ENCODE peak calls at places on chromosomes 5 and 9, in seven cellular contexts. Q is HEK293T; Z is mesothelial cell of epicardium; X is stimulated activated CD4-positive, alpha-beta T cell treated with anti-CD3 and anti-CD28 coated beads, TNF-alpha, amount 100 ng/mL, for 4 hours; L is NCI-H1105 treated with DMSO at 0.1 percent for 48 hours; H is stimulated activated CD8-positive, alpha-beta memory T cell treated with anti-CD3 and anti-CD28 coated beads, Interleukin-7, amount 100 ng/mL, for 1 hour; Y is stimulated activated naive CD8-positive, alpha-beta T cell treated with anti-CD3 and anti-CD28 coated beads, Interleukin-15, amount 100 ng/mL, for 72 hours. R is an unnamed sample.
A peak's percentile ranks its signal among the peaks of the same experiment; 100 is the strongest.

GRCh38 chr5:62001640-62002039 is 304.4 kb upstream of the KIF2A start:
- DNase-seq in Q (no peak), Z (no peak), X (no peak), L (no peak), H (no peak), Y (no peak), R (no peak)

GRCh38 chr9:93819905-93820304 is 135.2 kb downstream of the BARX1 start:
- DNase-seq in Q (no peak), Z (no peak), X (no peak), L (no peak), H (no peak), Y (no peak), R (no peak)

GRCh38 chr9:81461196-81461595 is 228.2 kb downstream of the TLE1 start:
- DNase-seq in Q (no peak), Z (no peak), X (no peak), L (no peak), H (no peak), Y (no peak), R (no peak)

GRCh38 chr9:110928604-110929003 is 109.7 kb downstream of the LPAR1 start:
- DNase-seq in Q (no peak), Z (no peak), X (no peak), L (no peak), H (no peak), Y (no peak), R (no peak)

GRCh38 chr5:14222182-14222581 is 79.0 kb downstream of the TRIO start:
- DNase-seq in Q (no peak), Z (no peak), X (no peak), L (no peak), H (no peak), Y (no peak), R (no peak)

GRCh38 chr5:79954620-79955019 is 36.4 kb downstream of the MTX3 start:
- DNase-seq in Q (no peak), Z (no peak), X (no peak), L (no peak), H (no peak), Y (no peak), R (no peak)

GRCh38 chr9:121360975-121361374 is 9.1 kb downstream of the STOM start:
- DNase-seq in Q (no peak), Z (no peak), X (no peak), L (no peak), H (no peak), Y (no peak), R (no peak)

GRCh38 chr5:168941901-168942300 is 359.0 kb downstream of the SLIT3 start:
- DNase-seq in Q (peak; percentile 37), Z (no peak), X (no peak), L (no peak), H (no peak), Y (no peak), R (no peak)

GRCh38 chr9:110782701-110783100 is 114.1 kb downstream of the MUSK start:
- DNase-seq in Q (no peak), Z (no peak), X (no peak), L (no peak), H (no peak), Y (no peak), R (no peak)

GRCh38 chr9:18534611-18535010 is 60.7 kb downstream of the ADAMTSL1 start:
- DNase-seq in Q (no peak), Z (no peak), X (no peak), L (no peak), H (no peak), Y (no peak), R (no peak)

GRCh38 chr9:1462626-1463308 is 412.6 kb downstream of the DMRT2 start:
- DNase-seq in Q (no peak), Z (no peak), X (no peak), L (no peak), H (no peak), Y (no peak), R (no peak)

R was measured in SIG-M5.